ENCODE peak calls at places on chromosome 17, in five cellular contexts. L is right cardiac atrium, Z is breast epithelium, S is thyroid gland, Y is cardiac muscle cell. C is an unnamed sample.
A peak's percentile ranks its signal among the peaks of the same experiment; 100 is the strongest.

GRCh38 chr17:17561408-17562144 is 29.9 kb downstream of the PEMT start:
- DNase-seq in L (peak; percentile 87), Z (peak; percentile 91), S (peak; percentile 99), Y (no peak), C (no peak)

GRCh38 chr17:44315760-44316731 is 7.6 kb downstream of the RUNDC3A start:
- DNase-seq in L (peak; percentile 52), Z (no peak), S (peak; percentile 23), Y (no peak), C (no peak)

GRCh38 chr17:66734544-66734943 is 100.4 kb upstream of the CACNG5 start:
- DNase-seq in L (no peak), Z (no peak), S (no peak), Y (no peak), C (no peak)

GRCh38 chr17:18291718-18292540 is 22.9 kb downstream of the TOP3A start:
- DNase-seq in L (no peak), Z (no peak), S (no peak), Y (no peak), C (no peak)

GRCh38 chr17:56629450-56630187 is 36.1 kb downstream of the NOG start:
- DNase-seq in L (no peak), Z (no peak), S (no peak), Y (peak; percentile 11), C (no peak)

GRCh38 chr17:149897-150575 is 12.7 kb downstream of the SCGB1C2 start:
- DNase-seq in L (no peak), Z (no peak), S (no peak), Y (no peak), C (no peak)

GRCh38 chr17:9334536-9335446 is 240.8 kb downstream of the STX8 start:
- DNase-seq in L (no peak), Z (no peak), S (no peak), Y (no peak), C (no peak)

GRCh38 chr17:61143026-61143425 is 256.6 kb upstream of the TBX2 start:
- DNase-seq in L (no peak), Z (no peak), S (no peak), Y (no peak), C (no peak)

GRCh38 chr17:18025596-18026407 is 13.2 kb downstream of the ATPAF2 start:
- DNase-seq in L (no peak), Z (no peak), S (no peak), Y (peak; percentile 39), C (no peak)

GRCh38 chr17:58316260-58316960 is 12.2 kb downstream of the TSPOAP1 start:
- DNase-seq in L (peak; percentile 38), Z (peak; percentile 42), S (no peak), Y (no peak), C (no peak)

GRCh38 chr17:46182961-46183360 is 10.3 kb downstream of the KANSL1 start:
- DNase-seq in L (no peak), Z (no peak), S (no peak), Y (no peak), C (no peak)

GRCh38 chr17:3732171-3732570 is 8.5 kb downstream of the HASPIN start:
- DNase-seq in L (no peak), Z (no peak), S (peak; percentile 54), Y (peak; percentile 38), C (no peak)

GRCh38 chr17:66678827-66679226 is 156.1 kb upstream of the CACNG5 start:
- DNase-seq in L (no peak), Z (no peak), S (no peak), Y (no peak), C (peak; percentile 22)

GRCh38 chr17:82882715-82883446 is 43.1 kb upstream of the ZNF750 start:
- DNase-seq in L (peak; percentile 68), Z (no peak), S (no peak), Y (no peak), C (no peak)

GRCh38 chr17:751269-752001 is 629 bp downstream of the GEMIN4 start:
- DNase-seq in L (no peak), Z (no peak), S (peak; percentile 34), Y (peak; percentile 52), C (no peak)

GRCh38 chr17:44307387-44308186 is 814 bp upstream of the RUNDC3A start:
- DNase-seq in L (peak; percentile 78), Z (no peak), S (peak; percentile 90), Y (peak; percentile 67), C (no peak)

GRCh38 chr17:44360826-44361225 is 2.8 kb downstream of the FAM171A2 start:
- DNase-seq in L (peak; percentile 66), Z (no peak), S (peak; percentile 54), Y (peak; percentile 63), C (no peak)

GRCh38 chr17:29588561-29589411 is 662 bp downstream of the GIT1 start:
- DNase-seq in L (peak; percentile 79), Z (no peak), S (peak; percentile 31), Y (peak; percentile 35), C (no peak)

GRCh38 chr17:42214156-42214555 is 19.9 kb upstream of the GHDC start:
- DNase-seq in L (no peak), Z (no peak), S (no peak), Y (no peak), C (no peak)

GRCh38 chr17:58968662-58969061 is 138.0 kb downstream of the TRIM37 start:
- DNase-seq in L (no peak), Z (no peak), S (no peak), Y (peak; percentile 3), C (no peak)

GRCh38 chr17:681738-682137 is 32.9 kb downstream of the VPS53 start:
- DNase-seq in L (no peak), Z (no peak), S (no peak), Y (peak; percentile 37), C (no peak)

GRCh38 chr17:17111401-17112393 is 69.4 kb downstream of the MPRIP start:
- DNase-seq in L (peak; percentile 30), Z (no peak), S (no peak), Y (no peak), C (no peak)

GRCh38 chr17:55421179-55421934 is at the start of gene MMD:
- DNase-seq in L (peak; percentile 72), Z (no peak), S (no peak), Y (no peak), C (no peak)

GRCh38 chr17:43403846-43404245 is 5.1 kb downstream of the ARL4D start:
- DNase-seq in L (no peak), Z (no peak), S (peak; percentile 32), Y (peak; percentile 66), C (no peak)

GRCh38 chr17:51270675-51271074 is 10.3 kb downstream of the UTP18 start:
- DNase-seq in L (no peak), Z (no peak), S (no peak), Y (no peak), C (no peak)

GRCh38 chr17:6241381-6241780 is 171.2 kb downstream of the WSCD1 start:
- DNase-seq in L (no peak), Z (no peak), S (no peak), Y (no peak), C (no peak)

GRCh38 chr17:73286863-73287296 is 24.9 kb downstream of the CDC42EP4 start:
- DNase-seq in L (no peak), Z (no peak), S (no peak), Y (peak; percentile 73), C (no peak)

GRCh38 chr17:61412860-61413653 is 13.4 kb downstream of the TBX2 start:
- DNase-seq in L (no peak), Z (peak; percentile 51), S (no peak), Y (no peak), C (no peak)

GRCh38 chr17:33986088-33986487 is 269.0 kb upstream of the CCL2 start:
- DNase-seq in L (no peak), Z (no peak), S (no peak), Y (no peak), C (no peak)

GRCh38 chr17:55420776-55421178 is 858 bp downstream of the MMD start:
- DNase-seq in L (peak; percentile 81), Z (peak; percentile 55), S (peak; percentile 42), Y (peak; percentile 49), C (no peak)

GRCh38 chr17:40099627-40100418 is 566 bp downstream of the NR1D1 start:
- DNase-seq in L (peak; percentile 73), Z (no peak), S (no peak), Y (no peak), C (no peak)

GRCh38 chr17:40097931-40098845 is 2.2 kb downstream of the NR1D1 start:
- DNase-seq in L (peak; percentile 80), Z (no peak), S (peak; percentile 91), Y (peak; percentile 67), C (peak; percentile 88)

GRCh38 chr17:40100669-40101366 is 429 bp upstream of the NR1D1 start:
- DNase-seq in L (peak; percentile 100), Z (peak; percentile 99), S (peak; percentile 100), Y (peak; percentile 99), C (peak; percentile 100)

GRCh38 chr17:40100419-40100668 is at the start of gene NR1D1:
- DNase-seq in L (no peak), Z (no peak), S (no peak), Y (no peak), C (no peak)

GRCh38 chr17:40098846-40099626 is 1.4 kb downstream of the NR1D1 start:
- DNase-seq in L (peak; percentile 100), Z (peak; percentile 100), S (peak; percentile 100), Y (peak; percentile 100), C (peak; percentile 100)
- H3K4me1 ChIP-seq in L (peaks cover 44% of the 10 kb centered on the region), Z (peaks cover 42% of the 10 kb centered on the region), S (peaks cover 79% of the 10 kb centered on the region), Y (peaks cover 29% of the 10 kb centered on the region), C (peaks cover 79% of the 10 kb centered on the region)

DNA sequence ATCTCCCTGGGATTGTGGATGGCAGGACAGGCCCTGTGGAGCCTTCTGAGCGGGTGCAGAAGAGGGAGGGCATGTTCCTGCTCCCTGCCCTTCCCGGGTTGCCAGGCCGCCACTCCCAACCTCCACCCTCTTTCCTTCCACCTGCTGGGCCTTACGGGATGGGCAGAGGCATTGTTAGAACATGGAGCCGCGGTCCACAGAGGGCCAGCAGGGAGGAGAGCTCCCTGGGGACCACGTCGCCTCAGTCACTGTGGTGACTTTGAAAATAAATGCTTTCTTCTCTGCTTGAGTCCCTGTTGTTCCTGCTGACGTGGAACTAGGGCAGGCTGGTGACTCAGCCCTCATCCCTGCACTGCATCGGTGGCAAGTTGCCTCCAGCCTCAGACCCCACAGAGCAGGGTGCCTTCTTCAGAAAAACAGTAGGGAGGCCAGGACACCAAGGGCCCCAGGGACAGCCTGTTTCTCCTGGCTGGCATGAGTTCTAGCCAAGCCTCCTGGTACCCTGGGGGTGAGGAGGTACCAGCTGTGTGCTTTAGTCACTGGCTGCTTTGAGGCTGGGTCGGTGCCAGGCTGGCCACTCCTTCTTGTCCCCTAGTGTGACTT is 224.9 kb downstream of the SEC14L1 start:
- DNase-seq in L (peak; percentile 82), Z (peak; percentile 92), S (peak; percentile 76), Y (peak; percentile 84), C (no peak)
- H3K4me1 ChIP-seq in L (peaks cover 10% of the 10 kb centered on the region), Z (peaks cover 41% of the 10 kb centered on the region), S (peaks cover 31% of the 10 kb centered on the region), Y (peaks cover 8% of the 10 kb centered on the region), C (peaks cover 69% of the 10 kb centered on the region)

DNA sequence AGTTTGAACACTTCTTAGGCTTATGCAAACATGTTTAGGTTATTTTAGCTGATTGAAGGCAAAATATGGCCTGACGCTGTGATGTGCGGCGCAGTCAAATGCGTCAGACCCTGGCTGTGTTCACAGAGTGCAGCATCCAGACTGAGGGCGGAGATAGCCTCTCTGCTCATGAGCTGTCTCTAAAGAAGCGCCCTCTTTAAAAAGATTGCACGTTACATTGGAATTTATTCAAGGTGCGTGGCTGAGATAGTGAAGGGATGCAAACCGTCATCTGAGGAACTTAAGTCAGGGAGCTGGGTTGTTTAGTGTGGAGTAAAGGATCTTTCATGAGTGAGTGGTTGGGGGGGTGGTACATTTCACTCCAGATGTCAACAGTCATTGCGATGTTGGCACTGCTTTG is 33.2 kb downstream of the RPTOR start:
- DNase-seq in L (no peak), Z (no peak), S (no peak), Y (no peak), C (no peak)
- H3K4me1 ChIP-seq in L (peaks cover 2% of the 10 kb centered on the region), Z (no peaks in the 10 kb centered on the region), S (no peaks in the 10 kb centered on the region), Y (no peaks in the 10 kb centered on the region), C (no peaks in the 10 kb centered on the region)

GRCh38 chr17:48024149-48025039 is 13.2 kb downstream of the COPZ2 start:
- DNase-seq in L (peak; percentile 82), Z (no peak), S (peak; percentile 66), Y (peak; percentile 38), C (no peak)
- H3K4me1 ChIP-seq in L (peaks cover 6% of the 10 kb centered on the region), Z (peaks cover 16% of the 10 kb centered on the region), S (peaks cover 33% of the 10 kb centered on the region), Y (peaks cover 3% of the 10 kb centered on the region), C (peaks cover 38% of the 10 kb centered on the region)